ENCODE peak calls at places on chromosomes 13 and 19, in six cellular contexts. E is H1, N is A549, X is HepG2, J is K562, Z is SK-N-SH. P is an unnamed sample.

GRCh38 chr13:45728759-45729158 is 26.6 kb downstream of the CBY2 start:
- DNase-seq in E (peak; percentile 56), J (peak; percentile 24), X (peak; percentile 57), N (peak; percentile 14), Z (no peak), P (no peak)

GRCh38 chr13:31209172-31209818 is 9.5 kb downstream of the B3GLCT start:
- DNase-seq in Z (peak; percentile 83), E (no peak), J (no peak), X (no peak), N (no peak), P (peak; percentile 56)

GRCh38 chr19:44692379-44692721 is 6.6 kb upstream of the CEACAM16 start:
- DNase-seq in N (no peak), Z (no peak), X (no peak), J (no peak), E (no peak), P (no peak)

GRCh38 chr19:5447700-5448311 is 7.4 kb upstream of the ZNRF4 start:
- DNase-seq in E (no peak), N (no peak), X (no peak), J (no peak), Z (no peak), P (no peak)

GRCh38 chr19:40754611-40755247 is 3.7 kb downstream of the SNRPA start:
- DNase-seq in X (peak; percentile 62), J (no peak), N (no peak), Z (no peak), E (no peak), P (no peak)

GRCh38 chr13:111575276-111575675 is 254.8 kb downstream of the TEX29 start:
- DNase-seq in J (no peak), X (no peak), Z (no peak), N (no peak), E (no peak), P (no peak)

GRCh38 chr13:102854675-102855074 is 8.8 kb downstream of the ERCC5 start:
- DNase-seq in Z (no peak), J (no peak), E (no peak), N (no peak), X (no peak), P (no peak)

GRCh38 chr13:76832258-76832988 is 53.8 kb downstream of the KCTD12 start:
- DNase-seq in N (no peak), X (no peak), E (no peak), J (no peak), Z (no peak), P (no peak)

GRCh38 chr13:112980441-112980840 is 11.4 kb downstream of the MCF2L start:
- DNase-seq in N (no peak), Z (peak; percentile 85), X (no peak), E (peak; percentile 46), J (no peak), P (no peak)

GRCh38 chr13:52767949-52768516 is 28.4 kb upstream of the CNMD start:
- DNase-seq in X (no peak), E (no peak), J (no peak), N (no peak), Z (peak; percentile 42), P (no peak)

GRCh38 chr13:35810286-35810685 is 320.9 kb downstream of the DCLK1 start:
- DNase-seq in J (no peak), E (no peak), Z (peak; percentile 61), N (no peak), X (no peak), P (no peak)

GRCh38 chr19:49488046-49488862 is 846 bp downstream of the RPL13A start:
- DNase-seq in N (no peak), E (no peak), Z (no peak), X (no peak), J (no peak), P (peak; percentile 35)

GRCh38 chr13:99655351-99656091 is 154.2 kb downstream of the TM9SF2 start:
- DNase-seq in N (peak; percentile 87), Z (no peak), J (no peak), E (no peak), X (peak; percentile 72), P (no peak)

GRCh38 chr13:77022341-77022740 is 4.6 kb downstream of the FBXL3 start:
- DNase-seq in J (no peak), X (no peak), Z (no peak), N (no peak), E (no peak), P (no peak)

GRCh38 chr13:77751513-77752456 is 54.3 kb downstream of the SLAIN1 start:
- DNase-seq in Z (peak; percentile 23), J (peak; percentile 22), E (no peak), N (peak; percentile 6), X (peak; percentile 41), P (peak; percentile 76)

GRCh38 chr13:99689955-99690354 is 188.7 kb downstream of the TM9SF2 start:
- DNase-seq in J (no peak), N (no peak), E (no peak), Z (no peak), X (no peak), P (no peak)

GRCh38 chr19:18785179-18786124 is 5.7 kb downstream of the COMP start:
- DNase-seq in N (peak; percentile 66), X (peak; percentile 65), Z (peak; percentile 100), J (peak; percentile 100), E (peak; percentile 98), P (peak; percentile 34)
- TF ChIP-seq MAX in N (no peak), X (no peak), Z (no peak), J (peak; percentile 20), E (no peak), P (no peak)

GRCh38 chr19:57099199-57099661 is 20.6 kb upstream of the USP29 start:
- DNase-seq in X (peak; percentile 49), Z (peak; percentile 87), N (peak; percentile 33), E (peak; percentile 94), J (peak; percentile 66), P (no peak)
- H3K9me3 ChIP-seq in X (no peaks in the 10 kb centered on the region), Z (no peaks in the 10 kb centered on the region), N (peaks cover 81% of the 10 kb centered on the region), E (peaks cover 50% of the 10 kb centered on the region), J (no peaks in the 10 kb centered on the region), P (no peaks in the 10 kb centered on the region)

GRCh38 chr13:60574706-60575105 is 177.7 kb downstream of the TDRD3 start:
- DNase-seq in N (no peak), J (no peak), X (no peak), E (no peak), Z (no peak), P (no peak)
- TF ChIP-seq MAX in N (no peak), J (no peak), X (no peak), E (no peak), Z (no peak), P (no peak)

DNA sequence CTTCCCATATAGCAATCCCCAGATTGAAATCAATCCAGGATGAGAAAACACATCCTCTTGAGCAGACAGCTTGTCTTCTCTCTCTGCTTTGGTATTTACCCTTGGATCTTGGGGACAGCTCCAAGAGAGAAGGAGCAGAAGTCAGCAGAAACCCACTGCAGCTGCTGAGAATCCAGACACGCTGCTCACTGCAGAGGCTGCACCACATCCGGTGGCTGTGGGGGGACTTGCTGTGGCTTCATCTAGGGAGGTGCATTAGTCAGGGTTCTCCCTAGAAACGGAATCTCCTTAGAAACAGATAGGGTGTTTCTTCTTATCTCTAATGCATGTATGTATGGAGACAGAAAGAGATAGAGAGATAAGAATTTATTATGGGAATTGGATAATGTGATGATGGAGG is 2.7 kb downstream of the CYP4F12 start:
- DNase-seq in Z (no peak), J (no peak), E (no peak), N (no peak), X (no peak), P (no peak)
- H3K9me3 ChIP-seq in Z (no peaks in the 10 kb centered on the region), J (no peaks in the 10 kb centered on the region), E (peaks cover 80% of the 10 kb centered on the region), N (no peaks in the 10 kb centered on the region), X (no peaks in the 10 kb centered on the region), P (no peaks in the 10 kb centered on the region)

GRCh38 chr19:8573316-8573715 is 3.9 kb downstream of the MYO1F start:
- DNase-seq in X (no peak), N (no peak), Z (no peak), E (no peak), J (no peak), P (no peak)

GRCh38 chr19:8576273-8576993 is 809 bp downstream of the MYO1F start:
- DNase-seq in X (no peak), J (no peak), E (no peak), Z (no peak), N (no peak), P (no peak)

GRCh38 chr19:8577741-8578140 is 499 bp upstream of the MYO1F start:
- DNase-seq in X (no peak), J (no peak), Z (no peak), N (no peak), E (no peak), P (no peak)

GRCh38 chr19:8577247-8577646 is at the start of gene MYO1F:
- DNase-seq in J (peak; percentile 45), X (no peak), Z (no peak), E (no peak), N (no peak), P (no peak)

DNA sequence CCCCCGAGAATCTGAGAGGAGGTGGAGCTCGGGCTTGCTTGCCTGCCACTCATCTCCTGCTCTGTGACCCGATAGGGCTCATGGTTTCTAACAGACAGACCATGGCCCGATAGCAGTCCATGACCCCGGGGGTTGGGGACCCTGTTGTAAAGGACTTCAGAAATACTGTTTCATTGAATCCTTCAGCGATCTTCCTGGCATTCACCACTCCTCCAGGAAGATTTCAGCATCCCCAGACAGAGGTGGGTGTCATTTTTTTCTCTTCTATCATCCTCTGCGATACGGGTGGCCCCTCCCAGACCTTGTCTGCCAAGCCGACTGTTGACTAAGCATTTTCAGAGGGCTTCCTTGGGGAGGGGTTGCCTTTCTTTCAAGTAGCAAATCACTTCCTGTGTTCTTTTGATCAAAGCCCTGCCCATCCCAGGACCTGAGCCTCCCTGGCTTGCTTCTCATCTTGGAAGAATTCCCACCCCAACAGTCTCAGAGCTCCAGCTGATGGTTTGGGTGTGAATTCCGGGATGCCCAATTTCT is 1.7 kb downstream of the MYO1F start:
- DNase-seq in N (no peak), Z (no peak), X (no peak), E (no peak), J (no peak), P (no peak)
- TF ChIP-seq MAX in N (no peak), Z (no peak), X (no peak), E (no peak), J (no peak), P (no peak)

P was measured in endothelial cell of umbilical vein.